ENCODE peak calls at places on chromosomes 13 and 19, in nine cellular contexts. One of them, this sample, is unnamed.

GRCh38 chr13:48892311-48892710 is 83.4 kb upstream of the FNDC3A start:
- DNase-seq in breast epithelium: no peak
- DNase-seq in stomach: no peak
- DNase-seq in GM12892: no peak
- DNase-seq in suprapubic skin: no peak
- DNase-seq in transverse colon: no peak
- DNase-seq in HCT116: peak
- DNase-seq in Panc1: peak
- DNase-seq in GM23338: no peak
- DNase-seq in this sample: peak

GRCh38 chr19:38478273-38478971 is 44.9 kb downstream of the RYR1 start:
- DNase-seq in breast epithelium: no peak
- DNase-seq in stomach: no peak
- DNase-seq in GM12892: no peak
- DNase-seq in suprapubic skin: no peak
- DNase-seq in transverse colon: no peak
- DNase-seq in HCT116: peak
- DNase-seq in Panc1: no peak
- DNase-seq in GM23338: peak
- DNase-seq in this sample: no peak

GRCh38 chr19:3603121-3603841 is 3.4 kb downstream of the TBXA2R start:
- DNase-seq in breast epithelium: no peak
- DNase-seq in stomach: no peak
- DNase-seq in GM12892: no peak
- DNase-seq in suprapubic skin: peak
- DNase-seq in transverse colon: no peak
- DNase-seq in HCT116: no peak
- DNase-seq in Panc1: no peak
- DNase-seq in GM23338: no peak
- DNase-seq in this sample: no peak

GRCh38 chr13:106491928-106492327 is 43.5 kb downstream of the EFNB2 start:
- DNase-seq in breast epithelium: no peak
- DNase-seq in stomach: no peak
- DNase-seq in GM12892: no peak
- DNase-seq in suprapubic skin: no peak
- DNase-seq in transverse colon: no peak
- DNase-seq in HCT116: no peak
- DNase-seq in Panc1: no peak
- DNase-seq in GM23338: no peak
- DNase-seq in this sample: no peak

GRCh38 chr13:73224708-73225107 is 165.9 kb downstream of the KLF5 start:
- DNase-seq in breast epithelium: no peak
- DNase-seq in stomach: no peak
- DNase-seq in GM12892: no peak
- DNase-seq in suprapubic skin: no peak
- DNase-seq in transverse colon: no peak
- DNase-seq in HCT116: no peak
- DNase-seq in Panc1: no peak
- DNase-seq in GM23338: no peak
- DNase-seq in this sample: no peak

GRCh38 chr13:31105020-31105800 is 56.5 kb downstream of the HSPH1 start:
- DNase-seq in breast epithelium: no peak
- DNase-seq in stomach: no peak
- DNase-seq in GM12892: no peak
- DNase-seq in suprapubic skin: peak
- DNase-seq in transverse colon: no peak
- DNase-seq in HCT116: no peak
- DNase-seq in Panc1: no peak
- DNase-seq in GM23338: peak
- DNase-seq in this sample: no peak

GRCh38 chr19:6047256-6047655 is 63.0 kb downstream of the RFX2 start:
- DNase-seq in breast epithelium: peak
- DNase-seq in stomach: no peak
- DNase-seq in GM12892: no peak
- DNase-seq in suprapubic skin: no peak
- DNase-seq in transverse colon: no peak
- DNase-seq in HCT116: no peak
- DNase-seq in Panc1: no peak
- DNase-seq in GM23338: no peak
- DNase-seq in this sample: no peak

GRCh38 chr19:43634877-43635560 is 4.6 kb downstream of the CADM4 start:
- DNase-seq in breast epithelium: no peak
- DNase-seq in stomach: no peak
- DNase-seq in GM12892: no peak
- DNase-seq in suprapubic skin: no peak
- DNase-seq in transverse colon: no peak
- DNase-seq in HCT116: no peak
- DNase-seq in Panc1: no peak
- DNase-seq in GM23338: peak
- DNase-seq in this sample: no peak

GRCh38 chr13:65855276-65855675 is 1374.9 kb downstream of the PCDH9 start:
- DNase-seq in breast epithelium: no peak
- DNase-seq in stomach: no peak
- DNase-seq in GM12892: no peak
- DNase-seq in suprapubic skin: no peak
- DNase-seq in transverse colon: no peak
- DNase-seq in HCT116: no peak
- DNase-seq in Panc1: no peak
- DNase-seq in GM23338: no peak
- DNase-seq in this sample: no peak

GRCh38 chr13:28753208-28753892 is 34.6 kb upstream of the SLC46A3 start:
- DNase-seq in breast epithelium: peak
- DNase-seq in stomach: peak
- DNase-seq in GM12892: no peak
- DNase-seq in suprapubic skin: no peak
- DNase-seq in transverse colon: peak
- DNase-seq in HCT116: peak
- DNase-seq in Panc1: peak
- DNase-seq in GM23338: peak
- DNase-seq in this sample: peak

GRCh38 chr13:19181621-19182485 is at the start of gene TUBA3C:
- DNase-seq in breast epithelium: no peak
- DNase-seq in stomach: peak
- DNase-seq in GM12892: no peak
- DNase-seq in suprapubic skin: peak
- DNase-seq in transverse colon: no peak
- DNase-seq in HCT116: no peak
- DNase-seq in Panc1: no peak
- DNase-seq in GM23338: no peak
- DNase-seq in this sample: no peak

GRCh38 chr19:33562636-33563035 is 41.0 kb upstream of the PEPD start:
- DNase-seq in breast epithelium: no peak
- DNase-seq in stomach: no peak
- DNase-seq in GM12892: no peak
- DNase-seq in suprapubic skin: no peak
- DNase-seq in transverse colon: no peak
- DNase-seq in HCT116: no peak
- DNase-seq in Panc1: no peak
- DNase-seq in GM23338: peak
- DNase-seq in this sample: no peak

GRCh38 chr13:107834717-107835116 is 380.6 kb downstream of the LIG4 start:
- DNase-seq in breast epithelium: no peak
- DNase-seq in stomach: no peak
- DNase-seq in GM12892: no peak
- DNase-seq in suprapubic skin: no peak
- DNase-seq in transverse colon: no peak
- DNase-seq in HCT116: no peak
- DNase-seq in Panc1: no peak
- DNase-seq in GM23338: no peak
- DNase-seq in this sample: no peak

GRCh38 chr19:30373593-30373992 is 1.4 kb downstream of the ZNF536 start:
- DNase-seq in breast epithelium: no peak
- DNase-seq in stomach: peak
- DNase-seq in GM12892: no peak
- DNase-seq in suprapubic skin: peak
- DNase-seq in transverse colon: no peak
- DNase-seq in HCT116: no peak
- DNase-seq in Panc1: no peak
- DNase-seq in GM23338: peak
- DNase-seq in this sample: no peak

GRCh38 chr19:41427647-41428480 is 690 bp upstream of the B3GNT8 start:
- DNase-seq in breast epithelium: peak
- DNase-seq in stomach: no peak
- DNase-seq in GM12892: no peak
- DNase-seq in suprapubic skin: no peak
- DNase-seq in transverse colon: peak
- DNase-seq in HCT116: no peak
- DNase-seq in Panc1: no peak
- DNase-seq in GM23338: peak
- DNase-seq in this sample: peak

GRCh38 chr19:3698386-3698950 is 1.8 kb downstream of the PIP5K1C start:
- DNase-seq in breast epithelium: no peak
- DNase-seq in stomach: no peak
- DNase-seq in GM12892: peak
- DNase-seq in suprapubic skin: no peak
- DNase-seq in transverse colon: no peak
- DNase-seq in HCT116: no peak
- DNase-seq in Panc1: no peak
- DNase-seq in GM23338: no peak
- DNase-seq in this sample: no peak

GRCh38 chr19:34773555-34773864 is 495 bp upstream of the ZNF599 start:
- DNase-seq in breast epithelium: no peak
- DNase-seq in stomach: no peak
- DNase-seq in GM12892: no peak
- DNase-seq in suprapubic skin: no peak
- DNase-seq in transverse colon: no peak
- DNase-seq in HCT116: no peak
- DNase-seq in Panc1: no peak
- DNase-seq in GM23338: no peak
- DNase-seq in this sample: no peak

GRCh38 chr19:34767967-34768366 is 5.0 kb downstream of the ZNF599 start:
- DNase-seq in breast epithelium: no peak
- DNase-seq in stomach: no peak
- DNase-seq in GM12892: no peak
- DNase-seq in suprapubic skin: no peak
- DNase-seq in transverse colon: no peak
- DNase-seq in HCT116: no peak
- DNase-seq in Panc1: no peak
- DNase-seq in GM23338: no peak
- DNase-seq in this sample: no peak

GRCh38 chr19:34774857-34775256 is 1.8 kb upstream of the ZNF599 start:
- DNase-seq in breast epithelium: no peak
- DNase-seq in stomach: no peak
- DNase-seq in GM12892: no peak
- DNase-seq in suprapubic skin: no peak
- DNase-seq in transverse colon: no peak
- DNase-seq in HCT116: no peak
- DNase-seq in Panc1: no peak
- DNase-seq in GM23338: no peak
- DNase-seq in this sample: no peak

GRCh38 chr19:34778342-34778741 is 5.3 kb upstream of the ZNF599 start:
- DNase-seq in breast epithelium: no peak
- DNase-seq in stomach: no peak
- DNase-seq in GM12892: no peak
- DNase-seq in suprapubic skin: no peak
- DNase-seq in transverse colon: no peak
- DNase-seq in HCT116: no peak
- DNase-seq in Panc1: no peak
- DNase-seq in GM23338: no peak
- DNase-seq in this sample: no peak

GRCh38 chr19:34772697-34773554 is at the start of gene ZNF599:
- DNase-seq in breast epithelium: peak
- DNase-seq in stomach: peak
- DNase-seq in GM12892: peak
- DNase-seq in suprapubic skin: peak
- DNase-seq in transverse colon: peak
- DNase-seq in HCT116: peak
- DNase-seq in Panc1: peak
- DNase-seq in GM23338: peak
- DNase-seq in this sample: peak
- TF ChIP-seq POLR2AphosphoS5 in breast epithelium: peak
- TF ChIP-seq POLR2AphosphoS5 in stomach: peak
- TF ChIP-seq POLR2AphosphoS5 in GM12892: no peak
- TF ChIP-seq POLR2AphosphoS5 in suprapubic skin: peak
- TF ChIP-seq POLR2AphosphoS5 in transverse colon: peak
- TF ChIP-seq POLR2AphosphoS5 in HCT116: peak
- TF ChIP-seq POLR2AphosphoS5 in Panc1: peak
- TF ChIP-seq POLR2AphosphoS5 in GM23338: peak
- TF ChIP-seq POLR2AphosphoS5 in this sample: peak

GRCh38 chr13:94382960-94383359 is 96.5 kb downstream of the DCT start:
- DNase-seq in breast epithelium: no peak
- DNase-seq in stomach: no peak
- DNase-seq in GM12892: no peak
- DNase-seq in suprapubic skin: no peak
- DNase-seq in transverse colon: no peak
- DNase-seq in HCT116: no peak
- DNase-seq in Panc1: no peak
- DNase-seq in GM23338: no peak
- DNase-seq in this sample: no peak

GRCh38 chr13:94387047-94387446 is 92.4 kb downstream of the DCT start:
- DNase-seq in breast epithelium: no peak
- DNase-seq in stomach: no peak
- DNase-seq in GM12892: no peak
- DNase-seq in suprapubic skin: no peak
- DNase-seq in transverse colon: no peak
- DNase-seq in HCT116: no peak
- DNase-seq in Panc1: no peak
- DNase-seq in GM23338: peak
- DNase-seq in this sample: no peak

GRCh38 chr13:94384217-94384905 is 95.1 kb downstream of the DCT start:
- DNase-seq in breast epithelium: no peak
- DNase-seq in stomach: no peak
- DNase-seq in GM12892: no peak
- DNase-seq in suprapubic skin: no peak
- DNase-seq in transverse colon: no peak
- DNase-seq in HCT116: no peak
- DNase-seq in Panc1: no peak
- DNase-seq in GM23338: no peak
- DNase-seq in this sample: no peak

GRCh38 chr13:94382520-94382919 is 97.0 kb downstream of the DCT start:
- DNase-seq in breast epithelium: no peak
- DNase-seq in stomach: no peak
- DNase-seq in GM12892: no peak
- DNase-seq in suprapubic skin: no peak
- DNase-seq in transverse colon: no peak
- DNase-seq in HCT116: no peak
- DNase-seq in Panc1: no peak
- DNase-seq in GM23338: no peak
- DNase-seq in this sample: no peak
- TF ChIP-seq POLR2AphosphoS5 in breast epithelium: no peak
- TF ChIP-seq POLR2AphosphoS5 in stomach: no peak
- TF ChIP-seq POLR2AphosphoS5 in GM12892: no peak
- TF ChIP-seq POLR2AphosphoS5 in suprapubic skin: no peak
- TF ChIP-seq POLR2AphosphoS5 in transverse colon: no peak
- TF ChIP-seq POLR2AphosphoS5 in HCT116: no peak
- TF ChIP-seq POLR2AphosphoS5 in Panc1: no peak
- TF ChIP-seq POLR2AphosphoS5 in GM23338: no peak
- TF ChIP-seq POLR2AphosphoS5 in this sample: no peak

GRCh38 chr19:18478545-18479311 is 40.8 kb upstream of the ISYNA1 start:
- DNase-seq in breast epithelium: no peak
- DNase-seq in stomach: peak
- DNase-seq in GM12892: peak
- DNase-seq in suprapubic skin: peak
- DNase-seq in transverse colon: peak
- DNase-seq in HCT116: no peak
- DNase-seq in Panc1: no peak
- DNase-seq in GM23338: no peak
- DNase-seq in this sample: no peak
- TF ChIP-seq POLR2AphosphoS5 in breast epithelium: peak
- TF ChIP-seq POLR2AphosphoS5 in stomach: peak
- TF ChIP-seq POLR2AphosphoS5 in GM12892: peak
- TF ChIP-seq POLR2AphosphoS5 in suprapubic skin: peak
- TF ChIP-seq POLR2AphosphoS5 in transverse colon: peak
- TF ChIP-seq POLR2AphosphoS5 in HCT116: no peak
- TF ChIP-seq POLR2AphosphoS5 in Panc1: no peak
- TF ChIP-seq POLR2AphosphoS5 in GM23338: no peak
- TF ChIP-seq POLR2AphosphoS5 in this sample: no peak

GRCh38 chr13:103514188-103514587 is 448.0 kb upstream of the SLC10A2 start:
- DNase-seq in breast epithelium: no peak
- DNase-seq in stomach: no peak
- DNase-seq in GM12892: no peak
- DNase-seq in suprapubic skin: no peak
- DNase-seq in transverse colon: no peak
- DNase-seq in HCT116: no peak
- DNase-seq in Panc1: no peak
- DNase-seq in GM23338: no peak
- DNase-seq in this sample: no peak
- TF ChIP-seq POLR2AphosphoS5 in breast epithelium: no peak
- TF ChIP-seq POLR2AphosphoS5 in stomach: no peak
- TF ChIP-seq POLR2AphosphoS5 in GM12892: no peak
- TF ChIP-seq POLR2AphosphoS5 in suprapubic skin: no peak
- TF ChIP-seq POLR2AphosphoS5 in transverse colon: no peak
- TF ChIP-seq POLR2AphosphoS5 in HCT116: no peak
- TF ChIP-seq POLR2AphosphoS5 in Panc1: no peak
- TF ChIP-seq POLR2AphosphoS5 in GM23338: no peak
- TF ChIP-seq POLR2AphosphoS5 in this sample: no peak